ENCODE peak calls at places on chromosomes 1 and 21, in ten cellular contexts. R is stomach; N is IMR-90; Q is naive thymus-derived CD4-positive, alpha-beta T cell; G is lung; Y is CD8-positive, alpha-beta T cell; H is hepatocyte; Z is fibroblast of lung; F is pancreas; B is caudate nucleus. C is an unnamed sample.

GRCh38 chr1:220901906-220902305 is 22.7 kb downstream of the HLX start:
- DNase-seq in R (no peak), Y (no peak), Z (no peak), F (no peak), H (no peak), N (peak; percentile 59), Q (no peak), B (no peak), G (no peak), C (no peak)

GRCh38 chr1:186082235-186082937 is 292.7 kb downstream of the TPR start:
- DNase-seq in N (peak; percentile 73), B (no peak), F (peak; percentile 50), Y (no peak), Q (no peak), R (peak; percentile 67), G (peak; percentile 83), Z (peak; percentile 44), H (peak; percentile 85), C (peak; percentile 98)

GRCh38 chr1:9655127-9655723 is 3.7 kb downstream of the PIK3CD start:
- DNase-seq in G (no peak), N (no peak), F (no peak), H (no peak), Y (peak; percentile 44), Z (no peak), B (no peak), R (no peak), Q (peak; percentile 80), C (no peak)

GRCh38 chr1:230507671-230508407 is 81.7 kb upstream of the PGBD5 start:
- DNase-seq in N (no peak), Z (peak; percentile 55), G (peak; percentile 42), R (peak; percentile 59), F (no peak), Q (no peak), Y (no peak), B (peak; percentile 50), H (no peak), C (no peak)

GRCh38 chr1:44305962-44306422 is 49.1 kb downstream of the ERI3 start:
- DNase-seq in R (no peak), Z (no peak), Y (no peak), N (no peak), G (no peak), F (no peak), B (no peak), H (no peak), Q (peak; percentile 49), C (no peak)

GRCh38 chr1:975896-976683 is 5.8 kb downstream of the PERM1 start:
- DNase-seq in R (peak; percentile 74), Z (peak; percentile 38), F (peak; percentile 56), Q (peak; percentile 52), B (peak; percentile 3), N (peak; percentile 36), Y (peak; percentile 72), H (peak; percentile 90), G (no peak), C (peak; percentile 71)

GRCh38 chr1:177185209-177185608 is 14.5 kb downstream of the BRINP2 start:
- DNase-seq in N (peak; percentile 17), Y (no peak), Z (no peak), H (no peak), R (no peak), B (no peak), G (no peak), Q (no peak), F (no peak), C (peak; percentile 7)

GRCh38 chr1:31361607-31362006 is 11.3 kb downstream of the FABP3 start:
- DNase-seq in Z (no peak), Y (no peak), F (no peak), H (no peak), B (no peak), G (no peak), R (no peak), N (no peak), Q (no peak), C (no peak)

GRCh38 chr1:189859385-189859977 is 618.2 kb downstream of the BRINP3 start:
- DNase-seq in H (peak; percentile 8), Y (peak; percentile 10), F (no peak), B (no peak), R (no peak), Z (no peak), N (no peak), G (no peak), Q (no peak), C (peak; percentile 38)

GRCh38 chr21:42548687-42549406 is 35.2 kb downstream of the SLC37A1 start:
- DNase-seq in Z (no peak), F (no peak), R (no peak), N (no peak), G (no peak), Y (no peak), H (no peak), Q (no peak), B (no peak), C (no peak)

GRCh38 chr1:52978045-52978444 is 51.0 kb downstream of the SCP2 start:
- DNase-seq in B (no peak), F (no peak), Z (no peak), R (no peak), Q (no peak), N (no peak), G (no peak), H (no peak), Y (no peak), C (no peak)

GRCh38 chr1:86788300-86789206 is 84.2 kb downstream of the SH3GLB1 start:
- DNase-seq in R (no peak), F (no peak), G (peak; percentile 33), N (peak; percentile 86), Y (no peak), H (peak; percentile 19), Z (peak; percentile 99), B (no peak), Q (no peak), C (peak; percentile 37)

GRCh38 chr1:24468605-24469004 is 34.0 kb upstream of the RCAN3 start:
- DNase-seq in F (no peak), Q (no peak), B (no peak), Y (no peak), N (peak; percentile 11), H (no peak), Z (no peak), R (no peak), G (no peak), C (no peak)

GRCh38 chr1:17485280-17485679 is 45.8 kb upstream of the RCC2 start:
- DNase-seq in Z (no peak), N (peak; percentile 10), H (no peak), F (no peak), R (peak; percentile 27), G (no peak), Y (no peak), B (no peak), Q (no peak), C (peak; percentile 48)

GRCh38 chr1:48931571-48932251 is 155.0 kb upstream of the BEND5 start:
- DNase-seq in H (peak; percentile 13), Z (peak; percentile 83), G (peak; percentile 32), Q (no peak), R (peak; percentile 55), Y (no peak), B (no peak), N (no peak), F (no peak), C (peak; percentile 27)

GRCh38 chr21:18000961-18001522 is 181.9 kb upstream of the C21orf91 start:
- DNase-seq in F (no peak), N (no peak), Y (no peak), G (no peak), R (no peak), Q (no peak), B (no peak), Z (no peak), H (no peak), C (no peak)

GRCh38 chr21:27759091-27759659 is 792.3 kb upstream of the ADAMTS5 start:
- DNase-seq in Z (no peak), F (peak; percentile 41), N (no peak), R (no peak), G (peak; percentile 33), B (peak; percentile 48), Q (no peak), H (peak; percentile 31), Y (no peak), C (peak; percentile 17)

GRCh38 chr1:201775380-201775779 is 53.6 kb upstream of the IPO9 start:
- DNase-seq in N (no peak), B (no peak), G (no peak), Y (no peak), Q (no peak), F (no peak), Z (no peak), H (no peak), R (no peak), C (no peak)
- H3K27ac ChIP-seq in N (no peak overlapping the region), B (no peak overlapping the region), G (no peak overlapping the region), Y (no peak overlapping the region), Q (no peak overlapping the region), F (no peak overlapping the region), Z (no peak overlapping the region), H (no peak overlapping the region), R (no peak overlapping the region), C (no peak overlapping the region)

GRCh38 chr1:28306550-28306949 is 22.3 kb upstream of the MED18 start:
- DNase-seq in F (no peak), R (no peak), Z (no peak), N (no peak), Q (no peak), G (no peak), Y (no peak), B (no peak), H (no peak), C (no peak)
- H3K27ac ChIP-seq in F (no peak overlapping the region), R (no peak overlapping the region), Z (no peak overlapping the region), N (no peak overlapping the region), Q (no peak overlapping the region), G (no peak overlapping the region), Y (no peak overlapping the region), B (no peak overlapping the region), H (no peak overlapping the region), C (no peak overlapping the region)

GRCh38 chr1:116913941-116914340 is 4.2 kb downstream of the PTGFRN start:
- DNase-seq in Z (no peak), Y (no peak), F (no peak), N (no peak), H (no peak), B (no peak), G (no peak), R (no peak), Q (no peak), C (no peak)

GRCh38 chr1:116914667-116915066 is 5.0 kb downstream of the PTGFRN start:
- DNase-seq in B (no peak), N (no peak), Z (no peak), F (no peak), G (no peak), Y (no peak), Q (no peak), H (no peak), R (no peak), C (no peak)

GRCh38 chr1:116911779-116912469 is 2.2 kb downstream of the PTGFRN start:
- DNase-seq in N (no peak), R (no peak), Y (no peak), B (no peak), F (no peak), Q (no peak), H (no peak), G (no peak), Z (no peak), C (no peak)

GRCh38 chr1:116911166-116911553 is 1.4 kb downstream of the PTGFRN start:
- DNase-seq in B (no peak), H (no peak), Y (no peak), Z (no peak), Q (no peak), N (no peak), R (no peak), G (no peak), F (no peak), C (peak; percentile 32)

GRCh38 chr1:116912846-116913245 is 3.1 kb downstream of the PTGFRN start:
- DNase-seq in Z (no peak), N (no peak), B (no peak), F (no peak), R (no peak), G (no peak), Y (no peak), Q (no peak), H (no peak), C (no peak)
- H3K27ac ChIP-seq in Z (no peak overlapping the region), N (no peak overlapping the region), B (no peak overlapping the region), F (no peak overlapping the region), R (no peak overlapping the region), G (no peak overlapping the region), Y (no peak overlapping the region), Q (no peak overlapping the region), H (no peak overlapping the region), C (no peak overlapping the region)

GRCh38 chr1:8430476-8430875 is 112.6 kb downstream of the SLC45A1 start:
- DNase-seq in Y (no peak), B (no peak), G (no peak), H (no peak), R (no peak), N (no peak), Q (no peak), F (no peak), Z (no peak), C (no peak)
- H3K27ac ChIP-seq in Y (no peak overlapping the region), B (no peak overlapping the region), G (no peak overlapping the region), H (no peak overlapping the region), R (no peak overlapping the region), N (no peak overlapping the region), Q (peak overlapping the region; percentile 52), F (no peak overlapping the region), Z (no peak overlapping the region), C (no peak overlapping the region)

C was measured in SJCRH30.